ENCODE peak calls at places on chromosomes 12 and 14, in seven cellular contexts. C, Q, K, M, H, J and P are unnamed samples.

GRCh38 chr14:61531741-61532505 is 163.4 kb upstream of the HIF1A start:
- DNase-seq in C (no peak), Q (no peak), K (no peak), M (no peak), H (no peak), J (no peak), P (no peak)

GRCh38 chr12:65300679-65301349 is 22.3 kb downstream of the MSRB3 start:
- DNase-seq in C (no peak), Q (no peak), K (no peak), M (no peak), H (peak; percentile 28), J (peak; percentile 13), P (no peak)

GRCh38 chr14:78593949-78594348 is 423.8 kb downstream of the NRXN3 start:
- DNase-seq in C (no peak), Q (no peak), K (no peak), M (no peak), H (no peak), J (no peak), P (no peak)

GRCh38 chr12:94100254-94100653 is 48.1 kb upstream of the PLXNC1 start:
- DNase-seq in C (no peak), Q (no peak), K (peak; percentile 14), M (peak; percentile 63), H (peak; percentile 92), J (peak; percentile 98), P (no peak)

GRCh38 chr14:105146976-105147700 is 21.4 kb downstream of the JAG2 start:
- DNase-seq in C (no peak), Q (no peak), K (no peak), M (no peak), H (no peak), J (no peak), P (no peak)

GRCh38 chr12:74120644-74121043 is 417.0 kb upstream of the ATXN7L3B start:
- DNase-seq in C (no peak), Q (no peak), K (no peak), M (no peak), H (no peak), J (no peak), P (no peak)

GRCh38 chr12:5887758-5888157 is 57.3 kb downstream of the ANO2 start:
- DNase-seq in C (no peak), Q (no peak), K (no peak), M (no peak), H (no peak), J (no peak), P (no peak)

GRCh38 chr14:106129274-106129673 is 602.9 kb downstream of the TMEM121 start:
- DNase-seq in C (no peak), Q (no peak), K (no peak), M (no peak), H (no peak), J (no peak), P (no peak)

GRCh38 chr12:108734200-108734906 is 3.0 kb upstream of the CORO1C start:
- DNase-seq in C (peak; percentile 47), Q (no peak), K (no peak), M (peak; percentile 94), H (peak; percentile 96), J (peak; percentile 99), P (no peak)

GRCh38 chr12:128969480-128970055 is 116.3 kb downstream of the GLT1D1 start:
- DNase-seq in C (peak; percentile 39), Q (peak; percentile 61), K (no peak), M (no peak), H (peak; percentile 2), J (no peak), P (peak; percentile 94)

GRCh38 chr12:90909069-90909676 is 45.8 kb downstream of the CCER1 start:
- DNase-seq in C (no peak), Q (peak; percentile 11), K (no peak), M (peak; percentile 65), H (peak; percentile 60), J (peak; percentile 16), P (no peak)

GRCh38 chr14:71372411-71372838 is 465.2 kb downstream of the PCNX1 start:
- DNase-seq in C (no peak), Q (no peak), K (no peak), M (peak; percentile 85), H (peak; percentile 87), J (peak; percentile 99), P (no peak)

GRCh38 chr12:109988274-109988673 is 7.9 kb downstream of the GIT2 start:
- DNase-seq in C (no peak), Q (no peak), K (no peak), M (no peak), H (no peak), J (no peak), P (no peak)

GRCh38 chr14:99756796-99757195 is 36.4 kb upstream of the EML1 start:
- DNase-seq in C (no peak), Q (no peak), K (no peak), M (peak; percentile 41), H (peak; percentile 63), J (no peak), P (no peak)

GRCh38 chr12:124852911-124853441 is 10.7 kb downstream of the SCARB1 start:
- DNase-seq in C (no peak), Q (no peak), K (no peak), M (no peak), H (no peak), J (no peak), P (no peak)

GRCh38 chr12:102479099-102479887 is 1.1 kb downstream of the IGF1 start:
- DNase-seq in C (peak; percentile 24), Q (no peak), K (no peak), M (no peak), H (no peak), J (no peak), P (no peak)

GRCh38 chr14:65637780-65638179 is 225.2 kb downstream of the FUT8 start:
- DNase-seq in C (no peak), Q (no peak), K (peak; percentile 33), M (peak; percentile 45), H (peak; percentile 89), J (peak; percentile 44), P (no peak)

GRCh38 chr12:53207042-53207441 is at the start of gene ITGB7:
- DNase-seq in C (peak; percentile 47), Q (no peak), K (peak; percentile 64), M (no peak), H (no peak), J (no peak), P (no peak)

GRCh38 chr14:38207830-38208815 is at the start of gene SSTR1:
- DNase-seq in C (no peak), Q (peak; percentile 17), K (no peak), M (peak; percentile 5), H (peak; percentile 12), J (no peak), P (no peak)

GRCh38 chr14:35573911-35574310 is 39.9 kb downstream of the INSM2 start:
- DNase-seq in C (no peak), Q (no peak), K (no peak), M (no peak), H (no peak), J (no peak), P (no peak)

GRCh38 chr12:127149226-127149964 is 1117.6 kb upstream of the TMEM132C start:
- DNase-seq in C (no peak), Q (no peak), K (no peak), M (peak; percentile 65), H (peak; percentile 90), J (no peak), P (no peak)

GRCh38 chr14:68444449-68445168 is 348.3 kb downstream of the ZFP36L1 start:
- DNase-seq in C (no peak), Q (no peak), K (no peak), M (peak; percentile 83), H (peak; percentile 79), J (no peak), P (no peak)

GRCh38 chr12:67981236-67982164 is 7.7 kb upstream of the IFNG-AS1 start:
- DNase-seq in C (no peak), Q (no peak), K (peak; percentile 8), M (peak; percentile 91), H (peak; percentile 96), J (peak; percentile 67), P (no peak)

GRCh38 chr12:104634852-104635251 is 178.1 kb downstream of the CHST11 start:
- DNase-seq in C (no peak), Q (no peak), K (no peak), M (no peak), H (no peak), J (no peak), P (no peak)

GRCh38 chr12:10563966-10564365 is 49.4 kb downstream of the MAGOHB start:
- DNase-seq in C (no peak), Q (no peak), K (no peak), M (no peak), H (no peak), J (no peak), P (no peak)

GRCh38 chr14:20631821-20632389 is 9.6 kb downstream of the OR6S1 start:
- DNase-seq in C (peak; percentile 66), Q (no peak), K (no peak), M (peak; percentile 61), H (peak; percentile 49), J (no peak), P (no peak)

GRCh38 chr12:80553316-80553715 is 109.3 kb downstream of the PTPRQ start:
- DNase-seq in C (no peak), Q (no peak), K (no peak), M (peak; percentile 91), H (peak; percentile 94), J (peak; percentile 43), P (no peak)

GRCh38 chr14:50318031-50318626 is 6.0 kb downstream of the DMAC2L start:
- DNase-seq in C (no peak), Q (no peak), K (no peak), M (peak; percentile 55), H (peak; percentile 38), J (no peak), P (no peak)

GRCh38 chr12:116592116-116592637 is 33.0 kb downstream of the MAP1LC3B2 start:
- DNase-seq in C (peak; percentile 81), Q (no peak), K (no peak), M (peak; percentile 48), H (no peak), J (no peak), P (no peak)

GRCh38 chr12:68406134-68406576 is 74.0 kb upstream of the MDM1 start:
- DNase-seq in C (peak; percentile 93), Q (no peak), K (no peak), M (peak; percentile 84), H (peak; percentile 84), J (no peak), P (no peak)

GRCh38 chr14:31895206-31895605 is 181.9 kb upstream of the ARHGAP5 start:
- DNase-seq in C (no peak), Q (no peak), K (no peak), M (peak; percentile 84), H (peak; percentile 87), J (peak; percentile 78), P (no peak)

GRCh38 chr14:90368946-90369721 is 27.7 kb upstream of the CALM1 start:
- DNase-seq in C (no peak), Q (no peak), K (no peak), M (no peak), H (peak; percentile 24), J (no peak), P (peak; percentile 6)

GRCh38 chr14:28608438-28608837 is 158.1 kb upstream of the FOXG1 start:
- DNase-seq in C (no peak), Q (no peak), K (no peak), M (peak; percentile 35), H (peak; percentile 68), J (no peak), P (no peak)

GRCh38 chr14:97266653-97267052 is 469.5 kb downstream of the VRK1 start:
- DNase-seq in C (no peak), Q (peak; percentile 15), K (no peak), M (peak; percentile 79), H (peak; percentile 96), J (no peak), P (no peak)

GRCh38 chr12:117861691-117862090 is 107.1 kb downstream of the KSR2 start:
- DNase-seq in C (no peak), Q (no peak), K (no peak), M (no peak), H (no peak), J (no peak), P (no peak)

GRCh38 chr12:108854055-108854452 is 3.3 kb downstream of the SSH1 start:
- DNase-seq in C (peak; percentile 62), Q (no peak), K (no peak), M (peak; percentile 92), H (peak; percentile 92), J (no peak), P (no peak)

GRCh38 chr14:25400607-25401206 is 350.8 kb upstream of the STXBP6 start:
- DNase-seq in C (peak; percentile 24), Q (no peak), K (peak; percentile 24), M (peak; percentile 32), H (peak; percentile 31), J (no peak), P (peak; percentile 13)

GRCh38 chr14:35929171-35929570 is 103.0 kb downstream of the BRMS1L start:
- DNase-seq in C (no peak), Q (no peak), K (no peak), M (no peak), H (no peak), J (no peak), P (no peak)